ENCODE peak calls at places on chromosomes 13 and 19, in five cellular contexts. M is CMK; L is NCI-H146; P is activated CD8-positive, alpha-beta memory T cell treated with anti-CD3 and anti-CD28 coated beads for 4 hours; W is AG08396. Q is an unnamed sample.

GRCh38 chr13:49495783-49496762 is at the start of gene PHF11:
- DNase-seq in M (peak), L (peak), P (peak), W (peak), Q (peak)

GRCh38 chr19:16509141-16510061 is 13.2 kb downstream of the C19orf44 start:
- DNase-seq in M (no peak), L (no peak), P (no peak), W (peak), Q (peak)

GRCh38 chr19:11279505-11280236 is 16.3 kb upstream of the TSPAN16 start:
- DNase-seq in M (peak), L (peak), P (no peak), W (no peak), Q (peak)

GRCh38 chr13:62512194-62513141 is 1096.8 kb upstream of the PCDH20 start:
- DNase-seq in M (no peak), L (peak), P (no peak), W (no peak), Q (peak)

GRCh38 chr13:95533545-95534135 is 18.9 kb upstream of the CLDN10 start:
- DNase-seq in M (no peak), L (peak), P (no peak), W (no peak), Q (no peak)

GRCh38 chr19:27691991-27692390 is 1521.0 kb downstream of the UQCRFS1 start:
- DNase-seq in M (no peak), L (no peak), P (no peak), W (no peak), Q (no peak)

GRCh38 chr13:23728807-23729206 is 158.6 kb downstream of the TNFRSF19 start:
- DNase-seq in M (no peak), L (no peak), P (no peak), W (no peak), Q (no peak)

GRCh38 chr19:55795021-55795420 is 26.1 kb downstream of the RFPL4AL1 start:
- DNase-seq in M (no peak), L (no peak), P (no peak), W (no peak), Q (peak)

GRCh38 chr13:86020350-86021002 is 221.3 kb upstream of the SLITRK6 start:
- DNase-seq in M (no peak), L (peak), P (no peak), W (peak), Q (no peak)

GRCh38 chr13:79440958-79441553 is 35.0 kb upstream of the RBM26 start:
- DNase-seq in M (no peak), L (peak), P (no peak), W (no peak), Q (no peak)

GRCh38 chr13:40200273-40200978 is 466.0 kb downstream of the FOXO1 start:
- DNase-seq in M (no peak), L (no peak), P (no peak), W (no peak), Q (no peak)

GRCh38 chr19:35719402-35720162 is 1.8 kb downstream of the KMT2B start:
- DNase-seq in M (no peak), L (no peak), P (no peak), W (no peak), Q (peak)

GRCh38 chr19:41431426-41432386 is 4.5 kb upstream of the B3GNT8 start:
- DNase-seq in M (no peak), L (no peak), P (no peak), W (peak), Q (peak)

GRCh38 chr19:10334340-10335148 is 1.2 kb upstream of the RAVER1 start:
- DNase-seq in M (peak), L (peak), P (no peak), W (peak), Q (peak)

GRCh38 chr13:111031531-111031961 is 83.6 kb upstream of the ARHGEF7 start:
- DNase-seq in M (no peak), L (no peak), P (no peak), W (peak), Q (peak)

GRCh38 chr13:94268661-94269060 is 210.8 kb downstream of the DCT start:
- DNase-seq in M (no peak), L (no peak), P (no peak), W (no peak), Q (peak)

GRCh38 chr19:28239270-28239669 is 973.7 kb downstream of the UQCRFS1 start:
- DNase-seq in M (no peak), L (peak), P (no peak), W (no peak), Q (no peak)

GRCh38 chr13:107370036-107370785 is 802.3 kb upstream of the ARGLU1 start:
- DNase-seq in M (no peak), L (no peak), P (no peak), W (peak), Q (no peak)

GRCh38 chr13:46183018-46183940 is 1.3 kb upstream of the LCP1 start:
- DNase-seq in M (no peak), L (no peak), P (no peak), W (no peak), Q (no peak)

GRCh38 chr19:49847731-49848696 is 2.9 kb upstream of the PTOV1 start:
- DNase-seq in M (no peak), L (no peak), P (no peak), W (peak), Q (peak)

GRCh38 chr19:1154731-1155351 is 19.2 kb downstream of the SBNO2 start:
- DNase-seq in M (no peak), L (peak), P (no peak), W (peak), Q (peak)

GRCh38 chr19:10151521-10151920 is 31.8 kb upstream of the EIF3G start:
- DNase-seq in M (no peak), L (no peak), P (no peak), W (no peak), Q (no peak)

GRCh38 chr13:22278336-22278929 is 607.6 kb downstream of the FGF9 start:
- DNase-seq in M (no peak), L (no peak), P (peak), W (peak), Q (no peak)

GRCh38 chr19:17385878-17386611 is 8.0 kb downstream of the CCDC194 start:
- DNase-seq in M (no peak), L (peak), P (no peak), W (peak), Q (peak)

GRCh38 chr19:55473613-55474012 is 2.8 kb upstream of the ZNF628 start:
- DNase-seq in M (no peak), L (peak), P (no peak), W (no peak), Q (peak)

GRCh38 chr19:51440846-51441409 is 17.3 kb downstream of the SIGLEC8 start:
- DNase-seq in M (no peak), L (no peak), P (peak), W (no peak), Q (no peak)

GRCh38 chr13:48545608-48546007 is 12.7 kb upstream of the RCBTB2 start:
- DNase-seq in M (no peak), L (no peak), P (no peak), W (no peak), Q (no peak)

GRCh38 chr19:3167533-3168272 is 10.9 kb upstream of the S1PR4 start:
- DNase-seq in M (no peak), L (no peak), P (no peak), W (no peak), Q (no peak)

GRCh38 chr13:97188207-97188606 is 33.9 kb upstream of the MBNL2 start:
- DNase-seq in M (no peak), L (no peak), P (no peak), W (no peak), Q (no peak)

GRCh38 chr13:103078145-103078544 is 11.9 kb upstream of the SLC10A2 start:
- DNase-seq in M (no peak), L (no peak), P (no peak), W (no peak), Q (no peak)

GRCh38 chr19:19860756-19861390 is 4.8 kb upstream of the ZNF253 start:
- DNase-seq in M (no peak), L (peak), P (peak), W (no peak), Q (no peak)

GRCh38 chr19:664913-665443 is 2.0 kb upstream of the RNF126 start:
- DNase-seq in M (peak), L (peak), P (peak), W (peak), Q (peak)

GRCh38 chr13:33025220-33025744 is 9.1 kb downstream of the KL start:
- DNase-seq in M (no peak), L (no peak), P (no peak), W (no peak), Q (no peak)

GRCh38 chr19:34475026-34475974 is 6.3 kb upstream of the WTIP start:
- DNase-seq in M (no peak), L (no peak), P (no peak), W (peak), Q (peak)